ENCODE peak calls at places on chromosomes 7 and 10, in eight cellular contexts. One of them, this sample, is unnamed.

GRCh38 chr7:129110575-129111376 is 33.7 kb upstream of the TSPAN33 start:
- DNase-seq in AG04449: no peak
- DNase-seq in heart right ventricle: no peak
- DNase-seq in PC-9: peak; percentile 65
- DNase-seq in right cardiac atrium: no peak
- DNase-seq in GM23248: no peak
- DNase-seq in choroid plexus epithelial cell: peak; percentile 9
- DNase-seq in NT2/D1: peak; percentile 74
- DNase-seq in this sample: no peak

GRCh38 chr10:72186213-72186612 is 29.6 kb upstream of the ANAPC16 start:
- DNase-seq in AG04449: no peak
- DNase-seq in heart right ventricle: no peak
- DNase-seq in PC-9: no peak
- DNase-seq in right cardiac atrium: no peak
- DNase-seq in GM23248: peak; percentile 84
- DNase-seq in choroid plexus epithelial cell: peak; percentile 39
- DNase-seq in NT2/D1: no peak
- DNase-seq in this sample: no peak

GRCh38 chr7:21261627-21262564 is 166.0 kb upstream of the SP4 start:
- DNase-seq in AG04449: no peak
- DNase-seq in heart right ventricle: no peak
- DNase-seq in PC-9: no peak
- DNase-seq in right cardiac atrium: no peak
- DNase-seq in GM23248: peak; percentile 50
- DNase-seq in choroid plexus epithelial cell: peak; percentile 70
- DNase-seq in NT2/D1: peak; percentile 89
- DNase-seq in this sample: no peak

GRCh38 chr7:155974186-155974897 is 162.1 kb upstream of the SHH start:
- DNase-seq in AG04449: no peak
- DNase-seq in heart right ventricle: no peak
- DNase-seq in PC-9: no peak
- DNase-seq in right cardiac atrium: no peak
- DNase-seq in GM23248: no peak
- DNase-seq in choroid plexus epithelial cell: no peak
- DNase-seq in NT2/D1: no peak
- DNase-seq in this sample: no peak

GRCh38 chr7:14252458-14252857 is 263.0 kb upstream of the ETV1 start:
- DNase-seq in AG04449: no peak
- DNase-seq in heart right ventricle: no peak
- DNase-seq in PC-9: no peak
- DNase-seq in right cardiac atrium: no peak
- DNase-seq in GM23248: no peak
- DNase-seq in choroid plexus epithelial cell: no peak
- DNase-seq in NT2/D1: no peak
- DNase-seq in this sample: no peak

GRCh38 chr7:17774248-17774647 is 166.0 kb downstream of the SNX13 start:
- DNase-seq in AG04449: peak; percentile 52
- DNase-seq in heart right ventricle: no peak
- DNase-seq in PC-9: peak; percentile 73
- DNase-seq in right cardiac atrium: no peak
- DNase-seq in GM23248: peak; percentile 95
- DNase-seq in choroid plexus epithelial cell: peak; percentile 80
- DNase-seq in NT2/D1: no peak
- DNase-seq in this sample: peak; percentile 76

GRCh38 chr7:25854608-25855497 is 297.1 kb upstream of the NFE2L3 start:
- DNase-seq in AG04449: peak; percentile 99
- DNase-seq in heart right ventricle: no peak
- DNase-seq in PC-9: peak; percentile 93
- DNase-seq in right cardiac atrium: no peak
- DNase-seq in GM23248: peak; percentile 99
- DNase-seq in choroid plexus epithelial cell: peak; percentile 100
- DNase-seq in NT2/D1: peak; percentile 99
- DNase-seq in this sample: peak; percentile 100

GRCh38 chr10:15640536-15641085 is 79.1 kb downstream of the ITGA8 start:
- DNase-seq in AG04449: no peak
- DNase-seq in heart right ventricle: no peak
- DNase-seq in PC-9: no peak
- DNase-seq in right cardiac atrium: no peak
- DNase-seq in GM23248: no peak
- DNase-seq in choroid plexus epithelial cell: no peak
- DNase-seq in NT2/D1: no peak
- DNase-seq in this sample: no peak

GRCh38 chr7:2530076-2530967 is 10.7 kb downstream of the LFNG start:
- DNase-seq in AG04449: no peak
- DNase-seq in heart right ventricle: peak; percentile 42
- DNase-seq in PC-9: peak; percentile 72
- DNase-seq in right cardiac atrium: peak; percentile 79
- DNase-seq in GM23248: peak; percentile 60
- DNase-seq in choroid plexus epithelial cell: no peak
- DNase-seq in NT2/D1: no peak
- DNase-seq in this sample: no peak

GRCh38 chr7:142587578-142588191 is 161.6 kb upstream of the PRSS1 start:
- DNase-seq in AG04449: no peak
- DNase-seq in heart right ventricle: no peak
- DNase-seq in PC-9: peak; percentile 77
- DNase-seq in right cardiac atrium: no peak
- DNase-seq in GM23248: peak; percentile 92
- DNase-seq in choroid plexus epithelial cell: peak; percentile 94
- DNase-seq in NT2/D1: no peak
- DNase-seq in this sample: no peak

GRCh38 chr7:93048136-93048930 is 69.4 kb downstream of the SAMD9 start:
- DNase-seq in AG04449: no peak
- DNase-seq in heart right ventricle: no peak
- DNase-seq in PC-9: no peak
- DNase-seq in right cardiac atrium: no peak
- DNase-seq in GM23248: peak; percentile 51
- DNase-seq in choroid plexus epithelial cell: peak; percentile 16
- DNase-seq in NT2/D1: no peak
- DNase-seq in this sample: no peak

GRCh38 chr7:105014725-105015630 is 973 bp downstream of the KMT2E start:
- DNase-seq in AG04449: no peak
- DNase-seq in heart right ventricle: no peak
- DNase-seq in PC-9: peak; percentile 38
- DNase-seq in right cardiac atrium: peak; percentile 62
- DNase-seq in GM23248: peak; percentile 69
- DNase-seq in choroid plexus epithelial cell: peak; percentile 56
- DNase-seq in NT2/D1: no peak
- DNase-seq in this sample: no peak

GRCh38 chr7:157495594-157495993 is 158.8 kb downstream of the DNAJB6 start:
- DNase-seq in AG04449: no peak
- DNase-seq in heart right ventricle: no peak
- DNase-seq in PC-9: no peak
- DNase-seq in right cardiac atrium: no peak
- DNase-seq in GM23248: no peak
- DNase-seq in choroid plexus epithelial cell: no peak
- DNase-seq in NT2/D1: no peak
- DNase-seq in this sample: no peak

GRCh38 chr10:129953541-129954031 is 10.5 kb downstream of the EBF3 start:
- DNase-seq in AG04449: no peak
- DNase-seq in heart right ventricle: no peak
- DNase-seq in PC-9: no peak
- DNase-seq in right cardiac atrium: peak; percentile 68
- DNase-seq in GM23248: no peak
- DNase-seq in choroid plexus epithelial cell: no peak
- DNase-seq in NT2/D1: no peak
- DNase-seq in this sample: no peak

GRCh38 chr10:113386005-113386404 is 166.8 kb upstream of the HABP2 start:
- DNase-seq in AG04449: no peak
- DNase-seq in heart right ventricle: no peak
- DNase-seq in PC-9: peak; percentile 52
- DNase-seq in right cardiac atrium: no peak
- DNase-seq in GM23248: peak; percentile 86
- DNase-seq in choroid plexus epithelial cell: no peak
- DNase-seq in NT2/D1: no peak
- DNase-seq in this sample: peak; percentile 5

GRCh38 chr7:104900525-104900924 is 113.5 kb upstream of the KMT2E start:
- DNase-seq in AG04449: no peak
- DNase-seq in heart right ventricle: no peak
- DNase-seq in PC-9: no peak
- DNase-seq in right cardiac atrium: no peak
- DNase-seq in GM23248: no peak
- DNase-seq in choroid plexus epithelial cell: no peak
- DNase-seq in NT2/D1: no peak
- DNase-seq in this sample: no peak

GRCh38 chr7:155322530-155322929 is 24.9 kb downstream of the INSIG1 start:
- DNase-seq in AG04449: no peak
- DNase-seq in heart right ventricle: no peak
- DNase-seq in PC-9: peak; percentile 69
- DNase-seq in right cardiac atrium: no peak
- DNase-seq in GM23248: peak; percentile 55
- DNase-seq in choroid plexus epithelial cell: no peak
- DNase-seq in NT2/D1: no peak
- DNase-seq in this sample: no peak

GRCh38 chr7:94239661-94240234 is 154.9 kb upstream of the COL1A2 start:
- DNase-seq in AG04449: no peak
- DNase-seq in heart right ventricle: peak; percentile 26
- DNase-seq in PC-9: no peak
- DNase-seq in right cardiac atrium: peak; percentile 78
- DNase-seq in GM23248: no peak
- DNase-seq in choroid plexus epithelial cell: no peak
- DNase-seq in NT2/D1: no peak
- DNase-seq in this sample: no peak
- H3K4me3 ChIP-seq in AG04449: no peak overlapping the region
- H3K4me3 ChIP-seq in heart right ventricle: no peak overlapping the region
- H3K4me3 ChIP-seq in PC-9: no peak overlapping the region
- H3K4me3 ChIP-seq in right cardiac atrium: no peak overlapping the region
- H3K4me3 ChIP-seq in GM23248: no peak overlapping the region
- H3K4me3 ChIP-seq in choroid plexus epithelial cell: no peak overlapping the region
- H3K4me3 ChIP-seq in NT2/D1: no peak overlapping the region
- H3K4me3 ChIP-seq in this sample: no peak overlapping the region

GRCh38 chr10:124672181-124672638 is 72.0 kb downstream of the FAM53B start:
- DNase-seq in AG04449: no peak
- DNase-seq in heart right ventricle: peak; percentile 47
- DNase-seq in PC-9: no peak
- DNase-seq in right cardiac atrium: peak; percentile 66
- DNase-seq in GM23248: no peak
- DNase-seq in choroid plexus epithelial cell: no peak
- DNase-seq in NT2/D1: no peak
- DNase-seq in this sample: no peak
- H3K4me3 ChIP-seq in AG04449: no peak overlapping the region
- H3K4me3 ChIP-seq in heart right ventricle: no peak overlapping the region
- H3K4me3 ChIP-seq in PC-9: no peak overlapping the region
- H3K4me3 ChIP-seq in right cardiac atrium: no peak overlapping the region
- H3K4me3 ChIP-seq in GM23248: no peak overlapping the region
- H3K4me3 ChIP-seq in choroid plexus epithelial cell: no peak overlapping the region
- H3K4me3 ChIP-seq in NT2/D1: no peak overlapping the region
- H3K4me3 ChIP-seq in this sample: no peak overlapping the region

GRCh38 chr7:117871778-117872538 is 1.3 kb downstream of the CTTNBP2 start:
- DNase-seq in AG04449: no peak
- DNase-seq in heart right ventricle: peak; percentile 15
- DNase-seq in PC-9: no peak
- DNase-seq in right cardiac atrium: peak; percentile 53
- DNase-seq in GM23248: peak; percentile 2
- DNase-seq in choroid plexus epithelial cell: peak; percentile 5
- DNase-seq in NT2/D1: peak; percentile 13
- DNase-seq in this sample: no peak
- H3K4me3 ChIP-seq in AG04449: no peak overlapping the region
- H3K4me3 ChIP-seq in heart right ventricle: peak overlapping the region; percentile 76
- H3K4me3 ChIP-seq in PC-9: no peak overlapping the region
- H3K4me3 ChIP-seq in right cardiac atrium: peak overlapping the region; percentile 76
- H3K4me3 ChIP-seq in GM23248: no peak overlapping the region
- H3K4me3 ChIP-seq in choroid plexus epithelial cell: peak overlapping the region; percentile 54
- H3K4me3 ChIP-seq in NT2/D1: peak overlapping the region; percentile 75
- H3K4me3 ChIP-seq in this sample: peak overlapping the region; percentile 51

DNA sequence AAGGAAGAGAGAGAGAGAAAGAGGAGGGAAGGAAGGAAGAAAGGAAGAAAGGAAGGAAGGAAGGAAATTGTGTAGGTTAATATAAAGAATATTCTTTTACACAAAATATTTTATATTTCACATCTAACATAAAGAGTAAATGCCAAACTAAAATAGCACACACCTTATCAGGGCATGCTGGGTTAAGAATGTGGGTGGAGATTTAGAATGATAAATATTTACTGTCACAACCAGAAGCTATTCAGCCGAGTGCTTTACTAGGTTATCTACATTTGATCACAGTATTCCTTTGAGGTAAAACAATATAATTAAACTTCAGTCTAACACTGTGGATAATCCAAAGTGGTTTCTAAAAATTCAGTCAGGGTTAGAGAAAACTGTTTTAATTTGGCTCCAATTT is 103.3 kb downstream of the SEMA3A start:
- DNase-seq in AG04449: no peak
- DNase-seq in heart right ventricle: no peak
- DNase-seq in PC-9: no peak
- DNase-seq in right cardiac atrium: no peak
- DNase-seq in GM23248: no peak
- DNase-seq in choroid plexus epithelial cell: no peak
- DNase-seq in NT2/D1: no peak
- DNase-seq in this sample: no peak
- H3K4me3 ChIP-seq in AG04449: no peak overlapping the region
- H3K4me3 ChIP-seq in heart right ventricle: no peak overlapping the region
- H3K4me3 ChIP-seq in PC-9: no peak overlapping the region
- H3K4me3 ChIP-seq in right cardiac atrium: no peak overlapping the region
- H3K4me3 ChIP-seq in GM23248: no peak overlapping the region
- H3K4me3 ChIP-seq in choroid plexus epithelial cell: no peak overlapping the region
- H3K4me3 ChIP-seq in NT2/D1: no peak overlapping the region
- H3K4me3 ChIP-seq in this sample: no peak overlapping the region

DNA sequence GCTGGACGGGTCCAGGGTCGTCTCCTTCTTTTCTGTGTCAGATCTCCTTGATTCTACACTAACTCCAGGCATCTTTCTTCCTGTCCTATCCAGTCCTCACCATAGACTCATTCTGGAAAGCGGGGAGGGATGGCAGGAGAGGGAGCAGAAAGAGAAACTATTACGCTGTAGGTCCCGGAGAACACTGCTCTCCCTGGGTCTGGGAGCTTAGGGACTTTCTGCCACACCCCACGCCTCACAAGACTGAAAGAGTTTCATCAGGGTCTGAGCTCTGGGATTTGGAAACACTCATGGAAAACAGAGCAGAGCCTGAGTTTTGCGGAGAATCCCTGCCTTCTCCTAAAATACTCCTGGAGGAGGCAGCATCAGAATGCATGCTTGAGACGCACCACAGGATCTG is 38.0 kb downstream of the ASB13 start:
- DNase-seq in AG04449: no peak
- DNase-seq in heart right ventricle: no peak
- DNase-seq in PC-9: no peak
- DNase-seq in right cardiac atrium: peak; percentile 6
- DNase-seq in GM23248: peak; percentile 77
- DNase-seq in choroid plexus epithelial cell: no peak
- DNase-seq in NT2/D1: no peak
- DNase-seq in this sample: no peak
- H3K4me3 ChIP-seq in AG04449: peak overlapping the region; percentile 42
- H3K4me3 ChIP-seq in heart right ventricle: no peak overlapping the region
- H3K4me3 ChIP-seq in PC-9: no peak overlapping the region
- H3K4me3 ChIP-seq in right cardiac atrium: peak overlapping the region; percentile 4
- H3K4me3 ChIP-seq in GM23248: peak overlapping the region; percentile 69
- H3K4me3 ChIP-seq in choroid plexus epithelial cell: no peak overlapping the region
- H3K4me3 ChIP-seq in NT2/D1: no peak overlapping the region
- H3K4me3 ChIP-seq in this sample: peak overlapping the region; percentile 31

DNA sequence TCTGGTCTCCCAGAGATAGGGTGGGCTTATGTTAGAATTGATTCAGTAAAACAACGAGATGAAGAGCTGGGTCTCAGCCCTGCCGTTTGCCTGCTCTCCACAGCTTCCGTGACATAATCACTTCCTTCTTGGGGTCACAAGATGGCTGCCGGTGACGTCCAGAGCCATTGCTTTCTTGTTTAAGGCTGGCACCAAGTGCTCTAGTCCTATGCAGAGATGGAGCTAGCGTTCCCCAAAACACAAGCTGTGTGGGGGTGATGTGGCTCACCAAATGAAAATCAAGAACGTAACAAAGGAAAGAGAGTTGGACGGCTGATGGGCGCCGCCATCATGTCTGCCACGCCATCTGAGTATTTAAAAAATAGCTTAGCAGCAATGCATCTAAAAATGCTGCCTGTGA is 296.1 kb downstream of the CAMK1D start:
- DNase-seq in AG04449: no peak
- DNase-seq in heart right ventricle: no peak
- DNase-seq in PC-9: no peak
- DNase-seq in right cardiac atrium: no peak
- DNase-seq in GM23248: no peak
- DNase-seq in choroid plexus epithelial cell: no peak
- DNase-seq in NT2/D1: no peak
- DNase-seq in this sample: no peak
- H3K4me3 ChIP-seq in AG04449: no peak overlapping the region
- H3K4me3 ChIP-seq in heart right ventricle: no peak overlapping the region
- H3K4me3 ChIP-seq in PC-9: no peak overlapping the region
- H3K4me3 ChIP-seq in right cardiac atrium: no peak overlapping the region
- H3K4me3 ChIP-seq in GM23248: no peak overlapping the region
- H3K4me3 ChIP-seq in choroid plexus epithelial cell: no peak overlapping the region
- H3K4me3 ChIP-seq in NT2/D1: no peak overlapping the region
- H3K4me3 ChIP-seq in this sample: no peak overlapping the region